ENCODE peak calls at places on chromosomes 6 and 20, in six cellular contexts. V is lung, H is brain microvascular endothelial cell, B is AG04450, S is ovary, T is neural crest cell. K is an unnamed sample.

GRCh38 chr20:46348231-46348803 is 40.0 kb upstream of the CDH22 start:
- DNase-seq in V (no peak), H (peak; percentile 24), B (no peak), S (peak; percentile 51), T (peak; percentile 24), K (no peak)

GRCh38 chr6:158849899-158850806 is 31.0 kb upstream of the EZR start:
- DNase-seq in V (peak; percentile 46), H (peak; percentile 97), B (peak; percentile 79), S (no peak), T (no peak), K (no peak)

GRCh38 chr6:102114402-102114801 is 720.9 kb downstream of the GRIK2 start:
- DNase-seq in V (no peak), H (no peak), B (no peak), S (no peak), T (no peak), K (no peak)

GRCh38 chr20:5844063-5844681 is 94.0 kb downstream of the SHLD1 start:
- DNase-seq in V (no peak), H (peak; percentile 39), B (no peak), S (no peak), T (no peak), K (no peak)

GRCh38 chr6:151437401-151437800 is 14.5 kb downstream of the RMND1 start:
- DNase-seq in V (no peak), H (no peak), B (no peak), S (no peak), T (no peak), K (no peak)

GRCh38 chr6:46526607-46527006 is 35.4 kb upstream of the RCAN2 start:
- DNase-seq in V (no peak), H (no peak), B (no peak), S (no peak), T (no peak), K (no peak)

GRCh38 chr6:89251976-89252375 is 34.8 kb upstream of the GABRR1 start:
- DNase-seq in V (no peak), H (no peak), B (no peak), S (no peak), T (no peak), K (no peak)

GRCh38 chr6:131747821-131748353 is 37.1 kb upstream of the CTAGE9 start:
- DNase-seq in V (no peak), H (no peak), B (no peak), S (no peak), T (no peak), K (no peak)

GRCh38 chr20:47358052-47358671 is 1.7 kb upstream of the ZMYND8 start:
- DNase-seq in V (no peak), H (no peak), B (no peak), S (no peak), T (no peak), K (no peak)

GRCh38 chr20:58755062-58755697 is 62.6 kb downstream of the NPEPL1 start:
- DNase-seq in V (no peak), H (no peak), B (no peak), S (no peak), T (no peak), K (no peak)

GRCh38 chr6:47242483-47243386 is 67.0 kb downstream of the TNFRSF21 start:
- DNase-seq in V (peak; percentile 88), H (peak; percentile 90), B (peak; percentile 69), S (peak; percentile 83), T (no peak), K (peak; percentile 73)

GRCh38 chr20:36132802-36133211 is 21.7 kb upstream of the EPB41L1 start:
- DNase-seq in V (no peak), H (no peak), B (no peak), S (no peak), T (no peak), K (no peak)

GRCh38 chr6:112939543-112939942 is 592.4 kb downstream of the RFPL4B start:
- DNase-seq in V (no peak), H (no peak), B (no peak), S (no peak), T (no peak), K (no peak)

GRCh38 chr20:59835057-59835447 is 98.4 kb downstream of the SYCP2 start:
- DNase-seq in V (peak; percentile 22), H (peak; percentile 11), B (no peak), S (no peak), T (no peak), K (no peak)

GRCh38 chr6:31822038-31822821 is 5.3 kb upstream of the HSPA1B start:
- DNase-seq in V (peak; percentile 85), H (peak; percentile 53), B (no peak), S (peak; percentile 84), T (no peak), K (peak; percentile 48)

GRCh38 chr20:48531505-48531904 is 296.3 kb downstream of the PREX1 start:
- DNase-seq in V (no peak), H (no peak), B (no peak), S (no peak), T (no peak), K (no peak)

GRCh38 chr6:46903175-46903574 is 18.6 kb downstream of the ADGRF5 start:
- DNase-seq in V (no peak), H (no peak), B (no peak), S (no peak), T (no peak), K (no peak)

GRCh38 chr6:42451146-42451594 is 556 bp downstream of the TRERF1 start:
- DNase-seq in V (no peak), H (no peak), B (no peak), S (no peak), T (no peak), K (no peak)

GRCh38 chr6:142624978-142625715 is 319.8 kb downstream of the HIVEP2 start:
- DNase-seq in V (no peak), H (no peak), B (no peak), S (no peak), T (no peak), K (no peak)

GRCh38 chr20:58238490-58238889 is 10.0 kb upstream of the ANKRD60 start:
- DNase-seq in V (no peak), H (no peak), B (no peak), S (no peak), T (no peak), K (no peak)

GRCh38 chr6:53464942-53465460 is 79.9 kb downstream of the GCLC start:
- DNase-seq in V (peak; percentile 89), H (no peak), B (no peak), S (no peak), T (no peak), K (no peak)

GRCh38 chr6:159400806-159401205 is 231.6 kb downstream of the FNDC1 start:
- DNase-seq in V (no peak), H (no peak), B (no peak), S (no peak), T (no peak), K (no peak)

GRCh38 chr6:158219229-158219628 is 51.1 kb downstream of the GTF2H5 start:
- DNase-seq in V (peak; percentile 53), H (peak; percentile 48), B (peak; percentile 89), S (no peak), T (no peak), K (peak; percentile 97)

GRCh38 chr6:124857746-124858145 is 104.5 kb upstream of the RNF217 start:
- DNase-seq in V (no peak), H (no peak), B (no peak), S (no peak), T (no peak), K (no peak)

DNA sequence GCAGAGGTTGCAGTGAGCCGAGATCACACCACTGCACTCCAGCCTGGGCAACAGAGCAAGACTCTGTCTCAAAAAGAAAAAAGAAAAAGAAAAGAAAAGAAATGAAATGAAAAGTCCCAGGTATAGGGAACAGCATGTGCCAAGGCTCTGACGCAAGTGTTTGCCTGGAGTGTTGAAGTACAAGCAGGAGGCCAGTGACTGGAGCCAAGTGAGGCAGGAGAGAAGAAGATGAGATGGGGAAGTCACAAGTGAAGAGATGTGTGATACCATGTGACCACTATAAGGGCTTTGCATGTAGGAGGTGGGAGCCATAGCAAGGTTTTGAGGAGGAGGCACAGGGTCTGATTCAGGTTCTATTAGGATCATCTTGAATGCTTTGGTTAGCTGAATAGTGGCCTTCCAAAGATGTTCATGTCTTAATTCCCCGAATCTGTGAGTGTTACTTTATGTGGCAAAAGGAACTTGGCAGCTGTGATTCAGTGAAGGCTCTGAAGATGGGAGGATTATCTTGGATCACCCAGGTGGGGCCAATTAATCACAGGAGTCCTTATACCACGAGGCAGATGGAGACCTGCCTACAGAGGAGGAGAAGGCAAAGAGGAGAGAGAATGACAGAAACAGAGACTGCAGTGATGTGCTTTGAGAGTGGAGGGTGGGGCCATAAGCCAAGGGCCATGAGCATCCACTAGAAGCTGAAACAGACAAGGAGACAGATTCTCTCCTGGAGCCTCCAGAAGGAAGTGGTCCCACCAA is 91.1 kb upstream of the PTPN1 start:
- DNase-seq in V (peak; percentile 54), H (no peak), B (no peak), S (no peak), T (no peak), K (no peak)
- TF ChIP-seq CTCF in V (no peak), H (no peak), B (no peak), S (no peak), T (no peak), K (no peak)

GRCh38 chr6:33082702-33083101 is 6.9 kb downstream of the HLA-DPB1 start:
- DNase-seq in V (no peak), H (no peak), B (no peak), S (no peak), T (no peak), K (no peak)
- TF ChIP-seq CTCF in V (no peak), H (peak; percentile 70), B (peak; percentile 63), S (peak; percentile 76), T (peak; percentile 63), K (no peak)

DNA sequence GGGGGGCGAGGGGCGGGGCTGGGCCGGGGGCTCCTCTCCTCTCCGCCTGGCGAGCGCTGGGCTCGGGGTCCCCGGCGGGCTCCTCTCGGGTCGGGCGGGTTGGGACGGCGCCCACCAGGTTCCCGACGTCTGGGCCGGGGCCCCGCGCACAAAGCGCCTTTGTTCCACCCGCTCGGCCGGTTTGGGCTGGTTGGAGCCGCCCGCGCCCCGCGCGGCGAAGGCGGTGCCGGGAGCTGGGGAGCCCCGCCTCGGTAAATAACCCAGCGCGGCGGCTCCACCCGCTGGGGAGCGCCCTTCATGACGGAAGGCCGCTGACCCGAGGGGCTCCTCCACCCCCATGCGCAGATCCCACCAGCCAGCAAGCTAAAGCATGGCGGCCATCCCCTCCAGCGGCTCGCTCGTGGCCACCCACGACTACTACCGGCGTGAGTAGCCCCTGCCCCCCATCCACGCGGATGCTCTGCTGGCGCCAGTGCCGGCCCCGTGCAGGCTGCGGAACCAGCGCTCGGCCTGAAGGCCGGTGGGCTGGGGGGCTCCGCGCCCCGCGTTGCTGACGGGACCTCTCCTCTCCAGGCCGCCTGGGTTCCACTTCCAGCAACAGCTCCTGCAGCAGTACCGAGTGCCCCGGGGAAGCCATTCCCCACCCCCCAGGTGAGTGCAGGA is 505 bp downstream of the PPDPF start:
- DNase-seq in V (peak; percentile 81), H (peak; percentile 9), B (no peak), S (peak; percentile 82), T (peak; percentile 57), K (no peak)
- TF ChIP-seq CTCF in V (no peak), H (no peak), B (no peak), S (no peak), T (peak; percentile 20), K (no peak)

DNA sequence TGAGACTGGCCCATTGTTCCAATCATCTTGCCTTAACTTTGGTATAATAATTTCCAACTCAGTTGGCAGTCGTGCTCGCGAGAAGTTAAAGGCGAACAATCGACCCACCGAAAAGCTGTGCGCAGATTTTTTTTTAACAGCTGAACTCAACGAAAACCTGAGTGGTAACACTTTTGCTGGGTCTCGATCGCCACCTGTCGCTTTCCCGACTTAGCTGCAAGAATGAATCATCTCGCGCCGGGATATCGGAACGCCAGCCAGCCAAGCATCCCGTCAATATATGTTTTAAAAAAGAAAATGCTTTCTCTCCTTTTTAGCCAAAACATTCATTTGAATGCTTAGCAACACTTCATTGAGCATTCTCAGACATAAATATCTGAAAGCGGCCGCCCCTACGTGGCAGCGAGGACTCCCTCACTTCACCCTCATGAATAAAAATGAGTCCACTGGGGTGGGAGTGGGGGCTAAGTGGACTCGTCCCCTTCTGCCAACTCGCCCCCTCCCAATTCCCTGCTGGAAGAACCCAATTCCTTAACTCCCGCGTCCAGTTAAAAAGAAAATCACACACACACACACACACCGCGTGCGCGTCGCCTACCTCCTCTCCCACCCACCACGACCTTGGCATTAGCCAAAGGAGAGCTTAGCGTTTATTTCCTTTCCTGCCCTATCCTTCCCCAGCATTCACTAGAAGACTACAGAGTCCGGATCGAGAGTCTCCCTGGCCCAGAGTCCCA is 1.5 kb downstream of the COL12A1 start:
- DNase-seq in V (peak; percentile 63), H (peak; percentile 91), B (peak; percentile 88), S (peak; percentile 88), T (peak; percentile 70), K (no peak)
- TF ChIP-seq CTCF in V (peak; percentile 41), H (peak; percentile 87), B (peak; percentile 78), S (peak; percentile 81), T (peak; percentile 87), K (peak; percentile 67)